ENCODE peak calls at places on chromosomes 11 and 22, in nine cellular contexts. P, H, D, E, V, M, W, I and Z are unnamed samples.

GRCh38 chr11:1705121-1706052 is 8.4 kb downstream of the KRTAP5-6 start:
- DNase-seq in M (peak; percentile 25), D (no peak), H (no peak), P (no peak), I (peak; percentile 42), V (no peak), E (peak; percentile 16), W (no peak), Z (no peak)

GRCh38 chr11:125074511-125075241 is 11.6 kb downstream of the SLC37A2 start:
- DNase-seq in W (no peak), H (no peak), V (no peak), D (no peak), I (no peak), P (no peak), E (no peak), M (no peak), Z (no peak)

GRCh38 chr11:34243620-34244493 is 114.0 kb downstream of the ABTB2 start:
- DNase-seq in M (no peak), I (peak; percentile 81), H (peak; percentile 61), W (no peak), P (peak; percentile 73), E (peak; percentile 83), D (no peak), V (no peak), Z (no peak)

GRCh38 chr11:118790357-118791014 is 478 bp downstream of the DDX6 start:
- DNase-seq in P (peak; percentile 89), E (peak; percentile 69), H (peak; percentile 62), D (peak; percentile 37), M (peak; percentile 82), W (peak; percentile 43), I (no peak), V (no peak), Z (no peak)

GRCh38 chr22:24834845-24835570 is 29.0 kb downstream of the SGSM1 start:
- DNase-seq in E (peak; percentile 38), V (no peak), D (no peak), I (no peak), H (no peak), P (no peak), M (no peak), W (no peak), Z (no peak)

GRCh38 chr11:33690290-33691050 is 10.2 kb downstream of the C11orf91 start:
- DNase-seq in I (peak; percentile 98), P (no peak), H (no peak), D (peak; percentile 20), V (no peak), M (no peak), W (no peak), E (peak; percentile 54), Z (no peak)

GRCh38 chr11:1868056-1868635 is 15.3 kb downstream of the LSP1 start:
- DNase-seq in M (no peak), I (no peak), H (no peak), V (no peak), E (no peak), W (no peak), D (no peak), P (no peak), Z (no peak)

GRCh38 chr11:45142241-45142885 is 4.1 kb upstream of the PRDM11 start:
- DNase-seq in W (no peak), V (no peak), I (no peak), D (no peak), P (peak; percentile 46), H (no peak), M (peak; percentile 34), E (peak; percentile 15), Z (no peak)

GRCh38 chr22:33747576-33748180 is 172.6 kb downstream of the LARGE1 start:
- DNase-seq in D (no peak), I (no peak), H (no peak), V (peak; percentile 19), M (no peak), E (peak; percentile 41), W (no peak), P (no peak), Z (no peak)

GRCh38 chr11:1148752-1149180 is 9.0 kb upstream of the MUC5AC start:
- DNase-seq in H (peak; percentile 11), E (peak; percentile 42), M (no peak), V (no peak), W (no peak), D (no peak), I (no peak), P (peak; percentile 46), Z (no peak)

GRCh38 chr11:99631618-99632017 is 610.9 kb downstream of the CNTN5 start:
- DNase-seq in E (no peak), H (no peak), M (no peak), V (no peak), P (no peak), D (no peak), W (no peak), I (no peak), Z (no peak)

GRCh38 chr11:1010006-1010405 is 26.5 kb downstream of the MUC6 start:
- DNase-seq in E (no peak), V (peak; percentile 39), P (no peak), W (no peak), M (no peak), D (no peak), I (no peak), H (no peak), Z (no peak)

GRCh38 chr22:41411021-41411851 is 29.5 kb downstream of the TEF start:
- DNase-seq in D (peak; percentile 41), W (no peak), I (no peak), P (no peak), H (no peak), M (no peak), V (no peak), E (no peak), Z (no peak)

GRCh38 chr11:2777396-2777795 is 77.6 kb upstream of the KCNQ1OT1 start:
- DNase-seq in D (no peak), W (no peak), P (peak; percentile 13), V (no peak), E (peak; percentile 17), M (no peak), I (peak; percentile 32), H (peak; percentile 11), Z (no peak)

GRCh38 chr11:98940913-98941312 is 79.8 kb upstream of the CNTN5 start:
- DNase-seq in E (no peak), M (no peak), D (no peak), W (no peak), V (no peak), I (no peak), P (no peak), H (no peak), Z (no peak)

GRCh38 chr11:17230867-17231851 is 23.4 kb upstream of the PIK3C2A start:
- DNase-seq in I (no peak), D (no peak), P (no peak), M (no peak), H (peak; percentile 21), V (no peak), E (no peak), W (no peak), Z (no peak)

GRCh38 chr11:75576017-75576416 is 14.0 kb downstream of the SERPINH1 start:
- DNase-seq in D (no peak), P (no peak), W (no peak), E (no peak), V (no peak), H (no peak), M (no peak), I (no peak), Z (no peak)

GRCh38 chr22:46043816-46044717 is 67.1 kb upstream of the WNT7B start:
- DNase-seq in E (peak; percentile 69), W (no peak), M (peak; percentile 74), D (no peak), H (peak; percentile 48), V (no peak), P (peak; percentile 77), I (no peak), Z (no peak)

GRCh38 chr22:39645532-39645931 is 75.0 kb downstream of the CACNA1I start:
- DNase-seq in H (no peak), W (no peak), M (no peak), I (no peak), D (no peak), V (no peak), E (no peak), P (no peak), Z (no peak)

GRCh38 chr11:34395916-34396555 is 38.2 kb upstream of the ABTB2 start:
- DNase-seq in I (no peak), V (no peak), M (no peak), E (no peak), H (no peak), W (no peak), P (no peak), D (no peak), Z (peak; percentile 68)

GRCh38 chr22:43828711-43829447 is 16.8 kb upstream of the EFCAB6 start:
- DNase-seq in I (no peak), D (peak; percentile 22), P (no peak), V (no peak), H (no peak), W (no peak), E (peak; percentile 27), M (no peak), Z (no peak)

GRCh38 chr11:123083623-123084029 is 21.7 kb upstream of the HSPA8 start:
- DNase-seq in P (peak; percentile 60), M (peak; percentile 68), E (peak; percentile 93), H (peak; percentile 82), V (no peak), W (peak; percentile 69), I (peak; percentile 89), D (no peak), Z (no peak)

GRCh38 chr11:94815705-94816344 is 47.7 kb downstream of the AMOTL1 start:
- DNase-seq in M (no peak), V (no peak), P (no peak), W (no peak), E (no peak), I (no peak), H (no peak), D (no peak), Z (no peak)

GRCh38 chr11:1337647-1338007 is 28.2 kb upstream of the TOLLIP start:
- DNase-seq in I (no peak), P (peak; percentile 57), D (no peak), M (peak; percentile 49), H (peak; percentile 15), V (no peak), W (peak; percentile 16), E (peak; percentile 19), Z (no peak)

GRCh38 chr11:109808569-109808968 is 284.6 kb upstream of the ZC3H12C start:
- DNase-seq in W (no peak), V (no peak), I (no peak), P (no peak), H (no peak), M (no peak), E (no peak), D (no peak), Z (no peak)

GRCh38 chr11:65584723-65585171 is 8.9 kb downstream of the EHBP1L1 start:
- DNase-seq in H (no peak), D (peak; percentile 15), M (no peak), V (no peak), E (no peak), I (no peak), W (no peak), P (no peak), Z (no peak)

GRCh38 chr11:130435671-130436070 is 7.3 kb upstream of the ADAMTS8 start:
- DNase-seq in I (no peak), V (no peak), W (no peak), E (no peak), P (no peak), D (no peak), M (no peak), H (no peak), Z (no peak)

GRCh38 chr11:45881708-45882368 is 3.6 kb upstream of the MAPK8IP1 start:
- DNase-seq in H (no peak), D (no peak), W (no peak), V (no peak), I (no peak), M (no peak), E (no peak), P (no peak), Z (no peak)

GRCh38 chr11:3944198-3944597 is 88.7 kb downstream of the STIM1 start:
- DNase-seq in W (no peak), H (no peak), I (no peak), P (no peak), M (no peak), E (no peak), V (no peak), D (no peak), Z (no peak)

GRCh38 chr11:117849781-117850414 is 25.4 kb upstream of the FXYD2 start:
- DNase-seq in H (no peak), I (no peak), E (no peak), M (peak; percentile 43), V (no peak), D (no peak), W (no peak), P (peak; percentile 48), Z (no peak)

GRCh38 chr11:64251986-64252837 is 882 bp downstream of the PLCB3 start:
- DNase-seq in P (peak; percentile 63), M (no peak), W (no peak), D (no peak), E (peak; percentile 92), I (no peak), V (no peak), H (no peak), Z (no peak)